ENCODE peak calls at places on chromosome 14, in nine cellular contexts. I, X, S, O, T, D, K, B and A are unnamed samples.

GRCh38 chr14:101962503-101962874 is 1.9 kb upstream of the DYNC1H1 start:
- DNase-seq in I (no peak), X (peak; percentile 93), S (peak; percentile 71), O (peak; percentile 85), T (peak; percentile 74), D (peak; percentile 30), K (no peak), B (no peak), A (no peak)

GRCh38 chr14:51014086-51014485 is 69.8 kb upstream of the PYGL start:
- DNase-seq in I (no peak), X (no peak), S (no peak), O (peak; percentile 20), T (no peak), D (peak; percentile 16), K (no peak), B (no peak), A (no peak)

GRCh38 chr14:61399365-61399764 is 78.0 kb downstream of the PRKCH start:
- DNase-seq in I (no peak), X (no peak), S (no peak), O (no peak), T (no peak), D (no peak), K (no peak), B (no peak), A (no peak)

GRCh38 chr14:81435578-81436295 is 35.6 kb upstream of the STON2 start:
- DNase-seq in I (peak; percentile 21), X (peak; percentile 14), S (no peak), O (no peak), T (peak; percentile 73), D (no peak), K (peak; percentile 11), B (no peak), A (no peak)

GRCh38 chr14:102145395-102145794 is 5.7 kb downstream of the WDR20 start:
- DNase-seq in I (no peak), X (no peak), S (no peak), O (no peak), T (no peak), D (no peak), K (no peak), B (no peak), A (no peak)

GRCh38 chr14:105333613-105334364 is 19.2 kb downstream of the PACS2 start:
- DNase-seq in I (no peak), X (no peak), S (no peak), O (no peak), T (no peak), D (no peak), K (no peak), B (no peak), A (no peak)

GRCh38 chr14:89296281-89296745 is 120.7 kb downstream of the FOXN3 start:
- DNase-seq in I (no peak), X (no peak), S (no peak), O (no peak), T (no peak), D (no peak), K (no peak), B (no peak), A (no peak)

GRCh38 chr14:105378873-105379685 is 19.3 kb upstream of the TEX22 start:
- DNase-seq in I (no peak), X (no peak), S (no peak), O (no peak), T (no peak), D (no peak), K (no peak), B (no peak), A (no peak)

GRCh38 chr14:47678157-47678556 is 2.8 kb upstream of the MDGA2 start:
- DNase-seq in I (no peak), X (no peak), S (no peak), O (no peak), T (no peak), D (no peak), K (no peak), B (no peak), A (no peak)